ENCODE peak calls at places on chromosome 12, in five cellular contexts. R, X, W, V and U are unnamed samples.
A peak's percentile ranks its signal among the peaks of the same experiment; 100 is the strongest.

GRCh38 chr12:31729728-31730127 is 907 bp upstream of the AMN1 start:
- DNase-seq in V (no peak), X (no peak), W (no peak), R (no peak), U (no peak)

GRCh38 chr12:69329669-69330428 is 18.3 kb upstream of the LYZ start:
- DNase-seq in V (no peak), X (peak; percentile 35), R (no peak), W (peak; percentile 50), U (no peak)

GRCh38 chr12:77578471-77579262 is 252.0 kb upstream of the NAV3 start:
- DNase-seq in X (no peak), W (no peak), R (no peak), V (no peak), U (no peak)

GRCh38 chr12:6038160-6038559 is 86.3 kb downstream of the VWF start:
- DNase-seq in W (no peak), V (no peak), X (peak; percentile 41), R (peak; percentile 84), U (peak; percentile 59)

GRCh38 chr12:103908877-103909276 is 21.3 kb upstream of the HSP90B1 start:
- DNase-seq in X (no peak), V (no peak), W (no peak), R (no peak), U (no peak)

GRCh38 chr12:1205512-1206060 is 214.6 kb downstream of the ERC1 start:
- DNase-seq in V (no peak), X (no peak), R (no peak), W (no peak), U (no peak)

GRCh38 chr12:13536219-13536910 is 339.8 kb downstream of the EMP1 start:
- DNase-seq in V (no peak), R (no peak), X (no peak), W (no peak), U (no peak)

GRCh38 chr12:71157601-71158233 is at the start of gene TSPAN8:
- DNase-seq in W (no peak), V (no peak), X (no peak), R (no peak), U (no peak)

GRCh38 chr12:132907216-132907615 is 19.8 kb upstream of the CHFR start:
- DNase-seq in V (no peak), W (no peak), R (no peak), X (no peak), U (no peak)

GRCh38 chr12:8819676-8819980 is 2.8 kb upstream of the A2ML1 start:
- DNase-seq in V (no peak), X (no peak), W (no peak), R (no peak), U (peak; percentile 7)

GRCh38 chr12:52870361-52871290 is 21.8 kb upstream of the KRT78 start:
- DNase-seq in W (peak; percentile 38), R (peak; percentile 90), V (no peak), X (peak; percentile 89), U (peak; percentile 69)

GRCh38 chr12:51897181-51897580 is 9.3 kb downstream of the ANKRD33 start:
- DNase-seq in W (no peak), V (peak; percentile 66), X (no peak), R (no peak), U (no peak)

GRCh38 chr12:21940972-21941521 is at the start of gene ABCC9:
- DNase-seq in R (peak; percentile 55), X (no peak), V (no peak), W (no peak), U (no peak)

GRCh38 chr12:51028126-51028810 is 2.1 kb upstream of the SLC11A2 start:
- DNase-seq in X (no peak), V (no peak), R (no peak), W (no peak), U (peak; percentile 57)